ENCODE peak calls at places on chromosomes 13 and 19, in six cellular contexts. U is effector memory CD4-positive, alpha-beta T cell; K is putamen; S is GM10248; R is ascending aorta; P is NCI-H345. O is an unnamed sample.

GRCh38 chr13:27057817-27058216 is 113.8 kb downstream of the USP12 start:
- DNase-seq in U (no peak), R (no peak), K (no peak), S (no peak), P (no peak), O (no peak)

GRCh38 chr13:54614729-54615128 is 1586.1 kb downstream of the OLFM4 start:
- DNase-seq in K (no peak), P (peak), U (no peak), S (no peak), R (no peak), O (no peak)

GRCh38 chr19:7673995-7674667 is 2.8 kb upstream of the MCEMP1 start:
- DNase-seq in K (no peak), P (no peak), R (peak), U (no peak), S (no peak), O (peak)

GRCh38 chr19:28631931-28632330 is 581.0 kb downstream of the UQCRFS1 start:
- DNase-seq in P (no peak), U (no peak), S (no peak), R (no peak), K (no peak), O (no peak)

GRCh38 chr13:113939905-113940339 is 34.0 kb downstream of the C13orf46 start:
- DNase-seq in K (no peak), U (no peak), P (no peak), S (no peak), R (no peak), O (no peak)

GRCh38 chr19:36136975-36137686 is 2.7 kb upstream of the CAPNS1 start:
- DNase-seq in P (peak), S (no peak), U (no peak), K (no peak), R (peak), O (peak)

GRCh38 chr13:92390217-92390616 is 836.4 kb upstream of the GPC6 start:
- DNase-seq in P (peak), U (no peak), K (no peak), S (no peak), R (no peak), O (no peak)

GRCh38 chr19:9309974-9310446 is 372 bp upstream of the ZNF699 start:
- DNase-seq in R (peak), P (peak), S (no peak), K (no peak), U (peak), O (peak)

GRCh38 chr13:42875448-42876269 is 94.3 kb downstream of the FAM216B start:
- DNase-seq in R (no peak), S (no peak), P (no peak), K (no peak), U (no peak), O (no peak)

GRCh38 chr13:45142440-45143345 is 22.4 kb downstream of the GTF2F2 start:
- DNase-seq in P (no peak), R (no peak), K (peak), S (no peak), U (no peak), O (no peak)

GRCh38 chr13:34019870-34020269 is 201.9 kb downstream of the RFC3 start:
- DNase-seq in S (no peak), K (no peak), R (no peak), P (no peak), U (no peak), O (no peak)

GRCh38 chr13:66704110-66704509 is 526.0 kb downstream of the PCDH9 start:
- DNase-seq in U (no peak), P (no peak), K (no peak), S (no peak), R (no peak), O (no peak)

GRCh38 chr19:39645800-39646411 is 9.8 kb upstream of the LGALS16 start:
- DNase-seq in S (no peak), R (no peak), P (no peak), U (no peak), K (no peak), O (no peak)

GRCh38 chr13:48069573-48069972 is 25.3 kb downstream of the MED4 start:
- DNase-seq in K (no peak), P (no peak), S (no peak), R (no peak), U (no peak), O (no peak)

GRCh38 chr13:96053003-96053703 is at the start of gene UGGT2:
- DNase-seq in P (peak), R (peak), K (peak), U (no peak), S (peak), O (peak)

GRCh38 chr19:51735759-51736449 is 12.1 kb upstream of the HAS1 start:
- DNase-seq in S (no peak), U (no peak), P (no peak), K (no peak), R (peak), O (peak)

GRCh38 chr13:26784704-26785639 is 24.4 kb upstream of the GPR12 start:
- DNase-seq in P (peak), U (no peak), R (no peak), K (no peak), S (no peak), O (peak)

GRCh38 chr19:43532571-43532961 is 422 bp upstream of the ZNF575 start:
- DNase-seq in S (peak), U (no peak), K (no peak), P (no peak), R (peak), O (peak)

GRCh38 chr13:44470623-44471562 is 97.3 kb downstream of the SERP2 start:
- DNase-seq in S (no peak), R (no peak), P (peak), U (no peak), K (no peak), O (no peak)

GRCh38 chr19:34480971-34481821 is at the start of gene WTIP:
- DNase-seq in S (no peak), K (no peak), U (no peak), P (no peak), R (peak), O (peak)

GRCh38 chr13:37869756-37870488 is at the start of gene TRPC4:
- DNase-seq in P (peak), R (peak), U (no peak), K (peak), S (peak), O (peak)

GRCh38 chr19:2449019-2449418 is 7.7 kb downstream of the LMNB2 start:
- DNase-seq in R (no peak), P (no peak), U (no peak), K (no peak), S (no peak), O (no peak)

GRCh38 chr13:41224113-41225110 is 30.0 kb upstream of the KBTBD7 start:
- DNase-seq in R (no peak), P (no peak), S (no peak), K (peak), U (no peak), O (no peak)

GRCh38 chr13:44713793-44714469 is 137.8 kb upstream of the TSC22D1 start:
- DNase-seq in R (peak), P (no peak), K (no peak), S (no peak), U (no peak), O (peak)